ENCODE peak calls at places on chromosomes 7 and 10, in four cellular contexts. E, O, S and K are unnamed samples.

GRCh38 chr10:113058175-113058961 is 108.3 kb downstream of the TCF7L2 start:
- DNase-seq in E (peak), O (no peak), S (peak), K (no peak)

GRCh38 chr10:79344502-79345195 is 2.6 kb upstream of the PPIF start:
- DNase-seq in E (no peak), O (no peak), S (no peak), K (peak)

GRCh38 chr7:125661-126060 is 66.7 kb upstream of the FAM20C start:
- DNase-seq in E (peak), O (peak), S (no peak), K (no peak)

GRCh38 chr7:116259821-116260440 is 49.6 kb downstream of the TES start:
- DNase-seq in E (peak), O (no peak), S (no peak), K (no peak)

GRCh38 chr7:128946936-128947830 is 9.5 kb downstream of the IRF5 start:
- DNase-seq in E (no peak), O (peak), S (no peak), K (no peak)

GRCh38 chr7:55065079-55065478 is 46.3 kb downstream of the EGFR start:
- DNase-seq in E (peak), O (peak), S (peak), K (no peak)

GRCh38 chr10:24242562-24242961 is 33.6 kb downstream of the KIAA1217 start:
- DNase-seq in E (no peak), O (no peak), S (no peak), K (no peak)

GRCh38 chr7:110964770-110965169 is 126.2 kb upstream of the LRRN3 start:
- DNase-seq in E (no peak), O (no peak), S (no peak), K (no peak)

GRCh38 chr7:106345421-106346166 is 60.8 kb upstream of the NAMPT start:
- DNase-seq in E (no peak), O (no peak), S (no peak), K (no peak)

GRCh38 chr10:588246-589165 is 101.0 kb downstream of the DIP2C start:
- DNase-seq in E (no peak), O (no peak), S (no peak), K (no peak)

GRCh38 chr10:25631471-25631870 is 302.6 kb upstream of the MYO3A start:
- DNase-seq in E (no peak), O (no peak), S (no peak), K (no peak)

GRCh38 chr7:16951483-16952080 is 69.8 kb upstream of the AGR3 start:
- DNase-seq in E (no peak), O (peak), S (no peak), K (no peak)

GRCh38 chr7:66837007-66837406 is 84.0 kb upstream of the TMEM248 start:
- DNase-seq in E (peak), O (peak), S (peak), K (peak)

GRCh38 chr10:97540669-97541500 is 31.7 kb upstream of the ANKRD2 start:
- DNase-seq in E (no peak), O (no peak), S (no peak), K (no peak)

GRCh38 chr7:150379590-150380379 is 655 bp downstream of the ZNF775 start:
- DNase-seq in E (peak), O (no peak), S (no peak), K (no peak)

GRCh38 chr10:89120931-89121907 is 85.9 kb downstream of the CH25H start:
- DNase-seq in E (no peak), O (no peak), S (no peak), K (no peak)

GRCh38 chr10:63437334-63437949 is 28.3 kb downstream of the JMJD1C start:
- DNase-seq in E (no peak), O (no peak), S (peak), K (no peak)

GRCh38 chr7:111476586-111477293 is 85.6 kb downstream of the IMMP2L start:
- DNase-seq in E (no peak), O (no peak), S (no peak), K (no peak)

GRCh38 chr7:79833616-79834015 is 301.0 kb upstream of the GNAI1 start:
- DNase-seq in E (no peak), O (no peak), S (no peak), K (no peak)

GRCh38 chr10:103019426-103019825 is 101.3 kb downstream of the CNNM2 start:
- DNase-seq in E (no peak), O (no peak), S (no peak), K (no peak)